ENCODE peak calls at places on chromosomes 5 and 9, in four cellular contexts. One of them, this sample, is unnamed.

GRCh38 chr5:32725994-32726659 is 15.0 kb downstream of the NPR3 start:
- DNase-seq in HepG2: no peak
- DNase-seq in K562: no peak
- DNase-seq in GM12878: no peak
- DNase-seq in this sample: no peak

GRCh38 chr5:37553720-37554402 is 174.7 kb downstream of the WDR70 start:
- DNase-seq in HepG2: no peak
- DNase-seq in K562: no peak
- DNase-seq in GM12878: no peak
- DNase-seq in this sample: no peak

GRCh38 chr9:72533322-72533721 is 11.9 kb downstream of the TMC1 start:
- DNase-seq in HepG2: no peak
- DNase-seq in GM12878: no peak
- DNase-seq in K562: no peak
- DNase-seq in this sample: no peak

GRCh38 chr9:83154087-83154736 is 91.3 kb upstream of the RASEF start:
- DNase-seq in K562: no peak
- DNase-seq in HepG2: no peak
- DNase-seq in GM12878: peak
- DNase-seq in this sample: no peak

GRCh38 chr9:14215614-14216013 is 98.3 kb downstream of the NFIB start:
- DNase-seq in HepG2: no peak
- DNase-seq in K562: no peak
- DNase-seq in GM12878: no peak
- DNase-seq in this sample: no peak

GRCh38 chr5:159424123-159424522 is 93.8 kb upstream of the IL12B start:
- DNase-seq in K562: no peak
- DNase-seq in GM12878: no peak
- DNase-seq in HepG2: no peak
- DNase-seq in this sample: no peak

GRCh38 chr9:123380852-123381705 is 25.1 kb downstream of the CRB2 start:
- DNase-seq in K562: no peak
- DNase-seq in HepG2: no peak
- DNase-seq in GM12878: no peak
- DNase-seq in this sample: no peak

GRCh38 chr5:149079883-149080282 is 17.0 kb upstream of the SH3TC2 start:
- DNase-seq in GM12878: no peak
- DNase-seq in HepG2: no peak
- DNase-seq in K562: peak
- DNase-seq in this sample: no peak

GRCh38 chr5:32223972-32224608 is 50.0 kb upstream of the GOLPH3 start:
- DNase-seq in K562: no peak
- DNase-seq in HepG2: peak
- DNase-seq in GM12878: no peak
- DNase-seq in this sample: peak

GRCh38 chr5:58491216-58491892 is at the start of gene GAPT:
- DNase-seq in K562: no peak
- DNase-seq in HepG2: no peak
- DNase-seq in GM12878: peak
- DNase-seq in this sample: no peak

GRCh38 chr9:93307468-93308157 is 123.7 kb downstream of the WNK2 start:
- DNase-seq in HepG2: no peak
- DNase-seq in K562: no peak
- DNase-seq in GM12878: no peak
- DNase-seq in this sample: no peak

GRCh38 chr9:33469891-33470290 is 3.8 kb downstream of the NOL6 start:
- DNase-seq in K562: no peak
- DNase-seq in GM12878: no peak
- DNase-seq in HepG2: no peak
- DNase-seq in this sample: no peak

GRCh38 chr9:115838417-115838816 is 315.2 kb upstream of the PAPPA start:
- DNase-seq in HepG2: no peak
- DNase-seq in GM12878: no peak
- DNase-seq in K562: no peak
- DNase-seq in this sample: no peak

GRCh38 chr5:124264499-124264898 is 481.9 kb downstream of the ZNF608 start:
- DNase-seq in HepG2: no peak
- DNase-seq in GM12878: no peak
- DNase-seq in K562: no peak
- DNase-seq in this sample: no peak

GRCh38 chr5:93578813-93579560 is 2.0 kb downstream of the NR2F1-AS1 start:
- DNase-seq in GM12878: no peak
- DNase-seq in K562: no peak
- DNase-seq in HepG2: no peak
- DNase-seq in this sample: no peak

GRCh38 chr5:27267209-27267824 is 228.9 kb upstream of the CDH9 start:
- DNase-seq in HepG2: no peak
- DNase-seq in GM12878: no peak
- DNase-seq in K562: no peak
- DNase-seq in this sample: no peak

GRCh38 chr9:113427629-113428028 is 17.1 kb downstream of the C9orf43 start:
- DNase-seq in K562: no peak
- DNase-seq in HepG2: no peak
- DNase-seq in GM12878: no peak
- DNase-seq in this sample: no peak

GRCh38 chr9:99436636-99437035 is 214.6 kb downstream of the SEC61B start:
- DNase-seq in HepG2: no peak
- DNase-seq in GM12878: no peak
- DNase-seq in K562: no peak
- DNase-seq in this sample: no peak

GRCh38 chr5:93304851-93305250 is 276.2 kb downstream of the NR2F1-AS1 start:
- DNase-seq in GM12878: no peak
- DNase-seq in K562: no peak
- DNase-seq in HepG2: no peak
- DNase-seq in this sample: no peak

DNA sequence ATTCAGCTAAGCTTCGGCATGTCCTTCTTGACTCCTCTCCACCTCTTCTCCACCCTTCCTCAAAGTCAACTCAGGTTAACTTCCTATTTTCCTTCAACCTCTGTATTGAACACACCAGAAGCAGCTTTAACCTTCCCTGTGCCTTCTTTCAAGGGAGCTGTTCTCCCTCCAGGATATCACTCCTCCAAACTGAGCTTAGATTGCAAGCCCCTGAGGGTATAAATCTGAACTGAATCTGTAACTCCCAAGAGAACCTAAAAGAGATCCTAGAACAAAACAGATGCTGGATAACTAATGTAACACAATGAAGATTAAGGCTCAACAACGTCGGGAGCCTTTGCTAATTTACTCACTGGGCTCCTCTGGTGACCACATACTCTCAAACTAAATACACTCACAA is 1.1 kb downstream of the SLCO4C1 start:
- DNase-seq in GM12878: no peak
- DNase-seq in HepG2: no peak
- DNase-seq in K562: no peak
- DNase-seq in this sample: no peak
- TF ChIP-seq CREM in GM12878: no peak
- TF ChIP-seq CREM in HepG2: no peak
- TF ChIP-seq CREM in K562: no peak
- TF ChIP-seq CREM in this sample: no peak

GRCh38 chr5:145203193-145203592 is 631.9 kb downstream of the PRELID2 start:
- DNase-seq in HepG2: no peak
- DNase-seq in GM12878: no peak
- DNase-seq in K562: no peak
- DNase-seq in this sample: no peak
- TF ChIP-seq CREM in HepG2: no peak
- TF ChIP-seq CREM in GM12878: no peak
- TF ChIP-seq CREM in K562: no peak
- TF ChIP-seq CREM in this sample: no peak

GRCh38 chr5:41519801-41520200 is 9.4 kb upstream of the PLCXD3 start:
- DNase-seq in HepG2: no peak
- DNase-seq in K562: no peak
- DNase-seq in GM12878: no peak
- DNase-seq in this sample: no peak
- TF ChIP-seq CREM in HepG2: no peak
- TF ChIP-seq CREM in K562: no peak
- TF ChIP-seq CREM in GM12878: no peak
- TF ChIP-seq CREM in this sample: no peak

DNA sequence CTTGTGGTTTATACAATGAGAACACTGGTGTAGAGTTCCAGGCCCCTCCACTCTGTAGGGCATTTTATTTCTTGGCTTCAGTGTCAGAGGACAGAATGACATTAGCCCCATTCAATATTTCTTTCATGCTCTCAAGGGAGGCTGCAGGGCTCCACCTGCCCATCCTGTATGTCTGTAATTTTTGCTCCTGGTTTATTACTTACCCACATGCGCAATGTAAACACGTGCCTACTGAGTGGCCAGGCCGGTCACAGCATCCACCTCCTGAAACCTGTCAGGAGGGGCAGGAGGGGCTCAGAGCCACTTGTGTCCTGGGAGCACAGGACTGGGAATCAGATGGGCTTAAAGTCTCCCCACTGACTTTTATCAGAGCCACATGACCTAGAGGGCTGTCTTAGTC is 82.4 kb downstream of the GADD45G start:
- DNase-seq in GM12878: no peak
- DNase-seq in K562: no peak
- DNase-seq in HepG2: no peak
- DNase-seq in this sample: no peak
- TF ChIP-seq CREM in GM12878: no peak
- TF ChIP-seq CREM in K562: no peak
- TF ChIP-seq CREM in HepG2: no peak
- TF ChIP-seq CREM in this sample: no peak

GRCh38 chr5:34609951-34610431 is 46.1 kb upstream of the RAI14 start:
- DNase-seq in HepG2: no peak
- DNase-seq in K562: no peak
- DNase-seq in GM12878: no peak
- DNase-seq in this sample: no peak
- TF ChIP-seq CREM in HepG2: no peak
- TF ChIP-seq CREM in K562: no peak
- TF ChIP-seq CREM in GM12878: no peak
- TF ChIP-seq CREM in this sample: no peak

GRCh38 chr5:166961938-166962337 is 1329.5 kb upstream of the WWC1 start:
- DNase-seq in K562: no peak
- DNase-seq in HepG2: no peak
- DNase-seq in GM12878: no peak
- DNase-seq in this sample: no peak

GRCh38 chr5:166957763-166958162 is 1333.7 kb upstream of the WWC1 start:
- DNase-seq in HepG2: no peak
- DNase-seq in K562: no peak
- DNase-seq in GM12878: no peak
- DNase-seq in this sample: no peak

GRCh38 chr5:166962470-166962869 is 1329.0 kb upstream of the WWC1 start:
- DNase-seq in K562: no peak
- DNase-seq in GM12878: no peak
- DNase-seq in HepG2: no peak
- DNase-seq in this sample: no peak

GRCh38 chr5:166961028-166961427 is 1330.4 kb upstream of the WWC1 start:
- DNase-seq in K562: no peak
- DNase-seq in GM12878: no peak
- DNase-seq in HepG2: no peak
- DNase-seq in this sample: no peak
- TF ChIP-seq CREM in K562: no peak
- TF ChIP-seq CREM in GM12878: no peak
- TF ChIP-seq CREM in HepG2: no peak
- TF ChIP-seq CREM in this sample: no peak

DNA sequence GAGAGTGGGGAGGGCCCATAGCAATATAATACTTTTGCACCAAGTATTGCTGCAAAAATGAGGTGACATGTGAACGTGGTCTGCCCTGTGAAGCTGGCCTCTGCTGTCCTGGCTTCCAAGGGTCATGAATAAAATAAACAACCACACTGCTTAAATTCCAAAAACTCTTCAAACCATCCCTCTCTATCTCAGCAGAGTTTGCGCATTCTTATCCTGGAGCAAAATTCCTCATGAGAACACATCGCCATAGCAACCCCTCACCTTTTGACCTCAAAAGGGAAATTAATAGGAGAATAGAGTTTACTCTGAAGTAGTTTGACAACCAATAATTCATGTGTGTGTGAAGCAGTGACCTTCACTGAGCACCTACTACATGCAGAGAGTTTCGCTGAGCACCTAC is 343.0 kb downstream of the SPOCK1 start:
- DNase-seq in K562: no peak
- DNase-seq in HepG2: no peak
- DNase-seq in GM12878: no peak
- DNase-seq in this sample: no peak
- TF ChIP-seq CREM in K562: no peak
- TF ChIP-seq CREM in HepG2: no peak
- TF ChIP-seq CREM in GM12878: no peak
- TF ChIP-seq CREM in this sample: no peak